ENCODE peak calls at places on chromosome 7, in four cellular contexts. X, U, Z and C are unnamed samples. For H3K4me1, the result is how much of the 10 kb centered on the place peaks cover.

GRCh38 chr7:1538544-1539345 is 8.2 kb downstream of the MAFK start:
- DNase-seq in X (peak), U (no peak), Z (no peak), C (no peak)

GRCh38 chr7:146397141-146397540 is 280.5 kb downstream of the CNTNAP2 start:
- DNase-seq in X (no peak), U (no peak), Z (no peak), C (no peak)

GRCh38 chr7:78081888-78082287 is 283.3 kb downstream of the PHTF2 start:
- DNase-seq in X (no peak), U (no peak), Z (no peak), C (no peak)

GRCh38 chr7:129136887-129137647 is 7.4 kb upstream of the TSPAN33 start:
- DNase-seq in X (no peak), U (no peak), Z (peak), C (no peak)

GRCh38 chr7:80659120-80660055 is 20.9 kb downstream of the CD36 start:
- DNase-seq in X (no peak), U (no peak), Z (no peak), C (no peak)

GRCh38 chr7:41599760-41600159 is 103.1 kb downstream of the INHBA start:
- DNase-seq in X (no peak), U (no peak), Z (no peak), C (no peak)

GRCh38 chr7:46015107-46015868 is 94.2 kb upstream of the IGFBP3 start:
- DNase-seq in X (no peak), U (peak), Z (no peak), C (no peak)

GRCh38 chr7:152949198-152949597 is 189.6 kb downstream of the ACTR3B start:
- DNase-seq in X (no peak), U (no peak), Z (no peak), C (no peak)

GRCh38 chr7:112938895-112939588 is 147.6 kb downstream of the GPR85 start:
- DNase-seq in X (peak), U (peak), Z (no peak), C (no peak)

GRCh38 chr7:16961650-16962049 is 79.9 kb upstream of the AGR3 start:
- DNase-seq in X (no peak), U (no peak), Z (no peak), C (no peak)

GRCh38 chr7:53518319-53518718 is 482.9 kb downstream of the POM121L12 start:
- DNase-seq in X (no peak), U (no peak), Z (no peak), C (no peak)

GRCh38 chr7:105013818-105014724 is at the start of gene KMT2E:
- DNase-seq in X (peak), U (peak), Z (peak), C (peak)

GRCh38 chr7:121083790-121084251 is 95.3 kb downstream of the CPED1 start:
- DNase-seq in X (no peak), U (no peak), Z (no peak), C (no peak)

GRCh38 chr7:39372383-39372782 is 193.8 kb upstream of the YAE1 start:
- DNase-seq in X (no peak), U (no peak), Z (no peak), C (no peak)

GRCh38 chr7:123397746-123398145 is 136.6 kb downstream of the IQUB start:
- DNase-seq in X (no peak), U (no peak), Z (no peak), C (no peak)

GRCh38 chr7:149147072-149147729 is at the start of gene ZNF398:
- DNase-seq in X (peak), U (peak), Z (peak), C (peak)

GRCh38 chr7:150994838-150995510 is 4.2 kb downstream of the NOS3 start:
- DNase-seq in X (no peak), U (no peak), Z (no peak), C (no peak)

GRCh38 chr7:126659124-126659523 is 593.6 kb downstream of the GRM8 start:
- DNase-seq in X (no peak), U (no peak), Z (no peak), C (no peak)

GRCh38 chr7:103597606-103598005 is 151.6 kb upstream of the SLC26A5 start:
- DNase-seq in X (no peak), U (no peak), Z (no peak), C (no peak)

GRCh38 chr7:79615466-79615865 is 162.0 kb upstream of the MAGI2 start:
- DNase-seq in X (no peak), U (no peak), Z (no peak), C (no peak)

GRCh38 chr7:71974611-71975010 is 437.5 kb downstream of the CALN1 start:
- DNase-seq in X (no peak), U (no peak), Z (no peak), C (no peak)

GRCh38 chr7:25259487-25260243 is 31.4 kb upstream of the NPVF start:
- DNase-seq in X (peak), U (peak), Z (peak), C (peak)

GRCh38 chr7:26990268-26990667 is 105.5 kb downstream of the HOXA1 start:
- DNase-seq in X (no peak), U (no peak), Z (no peak), C (no peak)

GRCh38 chr7:95004618-95005282 is 97.4 kb downstream of the PPP1R9A start:
- DNase-seq in X (no peak), U (no peak), Z (no peak), C (no peak)

GRCh38 chr7:121167971-121168370 is 160.8 kb upstream of the WNT16 start:
- DNase-seq in X (no peak), U (no peak), Z (no peak), C (no peak)

DNA sequence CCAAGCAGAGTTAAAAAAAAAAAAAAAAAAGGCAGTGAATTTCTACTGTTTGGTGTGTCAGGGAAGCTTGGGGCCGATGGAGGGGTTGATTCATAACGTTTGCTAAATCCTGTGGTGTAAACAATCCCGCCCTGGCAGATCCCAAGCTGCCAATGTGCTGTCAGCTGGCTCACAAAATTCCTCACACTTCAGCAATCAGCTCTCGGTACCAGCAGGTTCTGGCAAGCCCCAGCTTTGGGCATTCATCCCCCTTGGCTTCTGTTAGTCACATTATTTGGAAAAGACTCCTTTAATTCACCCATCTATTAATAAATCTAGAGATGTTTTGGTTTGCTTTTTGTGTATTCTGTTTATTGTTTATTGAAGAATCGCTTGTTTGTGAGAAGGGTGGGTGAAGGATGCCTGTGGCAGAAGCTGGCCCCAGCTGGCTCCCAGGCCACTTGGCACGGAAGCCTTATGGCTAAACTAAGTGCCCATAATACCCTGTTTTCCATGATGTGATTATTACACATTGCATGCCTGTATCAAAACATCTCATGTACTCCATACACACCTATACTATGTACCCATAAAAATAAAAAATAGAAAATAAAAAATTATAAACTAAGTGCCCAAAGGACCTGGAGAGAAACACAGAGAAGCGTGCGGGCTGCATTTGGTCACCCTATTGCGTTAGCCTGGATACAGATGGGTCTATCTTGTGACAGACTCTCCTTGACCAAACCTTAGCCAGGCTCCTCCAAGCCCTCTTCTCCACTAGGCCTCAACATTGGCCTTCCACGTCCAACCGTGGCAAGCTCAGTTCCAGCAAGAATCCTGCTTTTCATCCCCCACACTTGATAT is 245.5 kb downstream of the TNS3 start:
- DNase-seq in X (peak), U (no peak), Z (no peak), C (peak)
- H3K27ac ChIP-seq in X (peak), U (peak), Z (no peak), C (peak)

GRCh38 chr7:3725145-3725544 is 424.1 kb downstream of the SDK1 start:
- DNase-seq in X (no peak), U (no peak), Z (no peak), C (no peak)
- H3K4me3 ChIP-seq in X (no peak), U (no peak), Z (no peak), C (no peak)

DNA sequence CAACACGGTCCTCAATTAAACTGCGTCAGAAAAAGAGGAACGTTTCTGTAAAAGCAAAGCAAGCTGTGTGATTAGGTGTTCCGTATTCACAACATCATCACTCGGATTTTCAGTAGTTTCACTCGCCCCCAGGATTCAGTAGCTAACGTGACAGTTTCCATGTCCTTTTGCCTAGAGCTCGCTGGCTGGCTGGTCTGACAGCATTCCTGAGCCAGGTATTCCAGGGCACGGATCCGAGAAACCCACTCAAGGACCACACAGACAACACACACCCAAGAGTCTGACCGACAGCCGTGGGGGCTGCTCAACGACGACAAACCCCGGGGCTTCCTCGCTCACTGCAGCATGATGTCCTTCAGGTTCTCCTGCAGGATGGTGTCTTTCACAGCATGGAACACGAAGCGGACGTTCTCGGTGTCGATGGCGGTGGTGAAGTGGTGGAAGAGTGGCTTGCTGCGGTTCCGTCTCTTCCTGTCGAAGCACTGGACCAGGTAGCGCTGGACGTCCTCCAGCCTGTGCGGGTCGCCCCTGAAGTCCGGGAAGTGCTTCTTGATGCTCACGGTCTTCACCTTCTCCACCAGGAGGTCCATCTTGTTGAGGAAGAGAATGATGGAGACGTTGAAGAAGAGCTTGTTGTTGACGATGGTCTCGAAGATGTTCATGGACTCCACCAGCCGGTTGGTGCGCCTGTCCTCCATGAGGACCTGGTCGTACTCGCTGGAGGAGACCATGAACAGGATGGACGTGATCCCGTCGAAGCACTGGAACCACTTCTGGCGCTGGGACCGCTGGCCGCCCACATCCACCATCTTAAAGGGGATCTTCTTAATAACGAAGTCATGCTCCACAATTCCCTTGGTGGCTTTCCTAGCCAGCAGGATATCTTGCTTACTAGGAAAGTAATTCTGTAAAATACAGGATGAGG is 43.1 kb downstream of the AMZ1 start:
- DNase-seq in X (peak), U (no peak), Z (no peak), C (peak)
- H3K4me1 ChIP-seq in X (under half), U (half or more), Z (under half), C (under half)

GRCh38 chr7:22841954-22842353 is 19.3 kb upstream of the TOMM7 start:
- DNase-seq in X (peak), U (no peak), Z (no peak), C (no peak)
- H3K27ac ChIP-seq in X (no peak), U (no peak), Z (no peak), C (peak)